ENCODE peak calls at places on chromosomes 7 and 10, in five cellular contexts. I, B, A, K and U are unnamed samples.

GRCh38 chr10:118264838-118265470 is 77.2 kb downstream of the FAM204A start:
- DNase-seq in I (no peak), B (no peak), A (no peak), K (no peak), U (no peak)

GRCh38 chr7:43314379-43315158 is 202.1 kb downstream of the HECW1 start:
- DNase-seq in I (no peak), B (no peak), A (no peak), K (no peak), U (peak)

GRCh38 chr7:46245587-46246111 is 324.6 kb upstream of the IGFBP3 start:
- DNase-seq in I (no peak), B (no peak), A (no peak), K (no peak), U (no peak)

GRCh38 chr10:113051456-113051855 is 101.4 kb downstream of the TCF7L2 start:
- DNase-seq in I (no peak), B (no peak), A (no peak), K (no peak), U (no peak)

GRCh38 chr10:13340626-13341370 is 7.3 kb downstream of the SEPHS1 start:
- DNase-seq in I (no peak), B (no peak), A (no peak), K (peak), U (no peak)

GRCh38 chr7:100124301-100125229 is 2.2 kb upstream of the MBLAC1 start:
- DNase-seq in I (no peak), B (no peak), A (no peak), K (no peak), U (no peak)

GRCh38 chr7:133633055-133633454 is 380.2 kb downstream of the EXOC4 start:
- DNase-seq in I (no peak), B (no peak), A (no peak), K (no peak), U (no peak)

GRCh38 chr10:99809931-99810615 is 27.6 kb downstream of the ABCC2 start:
- DNase-seq in I (no peak), B (no peak), A (no peak), K (no peak), U (peak)

GRCh38 chr10:51895209-51895608 is 195.8 kb upstream of the CSTF2T start:
- DNase-seq in I (peak), B (peak), A (peak), K (no peak), U (no peak)

GRCh38 chr10:1309237-1309968 is 253.2 kb downstream of the WDR37 start:
- DNase-seq in I (no peak), B (no peak), A (no peak), K (no peak), U (no peak)

GRCh38 chr7:132548489-132549078 is 27.7 kb downstream of the PLXNA4 start:
- DNase-seq in I (no peak), B (no peak), A (no peak), K (no peak), U (no peak)

GRCh38 chr7:131111-132094 is 61.0 kb upstream of the FAM20C start:
- DNase-seq in I (no peak), B (no peak), A (peak), K (no peak), U (peak)

GRCh38 chr7:156065400-156065799 is 253.1 kb upstream of the SHH start:
- DNase-seq in I (no peak), B (no peak), A (no peak), K (no peak), U (no peak)

GRCh38 chr10:34994565-34995142 is 95.5 kb downstream of the CUL2 start:
- DNase-seq in I (no peak), B (peak), A (peak), K (peak), U (no peak)

GRCh38 chr10:963613-964012 is 24.6 kb upstream of the GTPBP4 start:
- DNase-seq in I (no peak), B (no peak), A (no peak), K (no peak), U (no peak)

GRCh38 chr7:65250216-65250615 is 123.4 kb upstream of the ZNF92 start:
- DNase-seq in I (no peak), B (no peak), A (no peak), K (no peak), U (no peak)

GRCh38 chr7:65251851-65252620 is 121.6 kb upstream of the ZNF92 start:
- DNase-seq in I (no peak), B (peak), A (peak), K (peak), U (peak)

GRCh38 chr7:65254061-65254460 is 119.6 kb upstream of the ZNF92 start:
- DNase-seq in I (no peak), B (no peak), A (no peak), K (no peak), U (no peak)

GRCh38 chr7:65247491-65247890 is 126.2 kb upstream of the ZNF92 start:
- DNase-seq in I (no peak), B (no peak), A (no peak), K (no peak), U (no peak)

DNA sequence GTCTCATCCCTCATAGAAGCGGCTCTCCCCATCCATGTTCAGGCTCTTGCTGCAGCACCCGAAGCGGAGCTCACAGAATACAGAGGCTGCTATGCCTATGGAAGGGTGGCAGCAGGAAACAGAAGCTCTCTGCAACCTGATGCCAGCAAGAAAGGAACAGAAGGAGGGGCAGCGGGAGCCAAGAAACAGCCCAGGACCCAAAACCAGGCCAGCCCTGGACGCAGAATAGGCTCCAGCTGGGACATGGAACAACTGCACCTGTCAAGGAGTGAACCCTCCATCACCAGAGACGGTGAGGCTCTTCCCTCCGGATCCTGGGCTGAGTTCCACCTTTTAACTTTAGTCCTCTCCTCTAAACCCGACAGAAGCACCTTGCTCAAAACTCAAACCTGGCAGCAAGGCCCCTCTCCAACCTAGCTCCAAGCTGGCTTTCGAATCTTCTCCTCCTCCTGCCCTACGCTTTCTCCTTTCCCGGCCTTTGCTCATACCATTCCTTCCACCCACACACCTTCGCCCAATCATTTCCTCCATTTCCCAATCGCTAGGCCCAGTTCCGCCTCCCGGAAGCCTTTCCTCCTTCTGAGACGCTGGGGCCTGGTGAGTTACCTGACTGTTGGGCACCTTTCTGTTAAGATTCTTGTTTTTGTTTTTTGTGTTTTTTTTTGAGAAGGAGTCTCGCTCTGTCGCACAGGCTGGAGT is 122.8 kb upstream of the ZNF92 start:
- DNase-seq in I (no peak), B (no peak), A (no peak), K (no peak), U (no peak)
- H3K4me3 ChIP-seq in I (no peak), B (no peak), A (no peak), K (no peak), U (no peak)

GRCh38 chr10:121049923-121050322 is 198.8 kb downstream of the WDR11 start:
- DNase-seq in I (no peak), B (no peak), A (no peak), K (no peak), U (no peak)
- TF ChIP-seq CTCF in I (no peak), B (no peak), A (no peak), K (no peak), U (no peak)

GRCh38 chr10:5095687-5096086 is 1.5 kb downstream of the AKR1C3 start:
- DNase-seq in I (no peak), B (no peak), A (no peak), K (no peak), U (no peak)
- H3K4me3 ChIP-seq in I (peak), B (no peak), A (no peak), K (no peak), U (peak)

DNA sequence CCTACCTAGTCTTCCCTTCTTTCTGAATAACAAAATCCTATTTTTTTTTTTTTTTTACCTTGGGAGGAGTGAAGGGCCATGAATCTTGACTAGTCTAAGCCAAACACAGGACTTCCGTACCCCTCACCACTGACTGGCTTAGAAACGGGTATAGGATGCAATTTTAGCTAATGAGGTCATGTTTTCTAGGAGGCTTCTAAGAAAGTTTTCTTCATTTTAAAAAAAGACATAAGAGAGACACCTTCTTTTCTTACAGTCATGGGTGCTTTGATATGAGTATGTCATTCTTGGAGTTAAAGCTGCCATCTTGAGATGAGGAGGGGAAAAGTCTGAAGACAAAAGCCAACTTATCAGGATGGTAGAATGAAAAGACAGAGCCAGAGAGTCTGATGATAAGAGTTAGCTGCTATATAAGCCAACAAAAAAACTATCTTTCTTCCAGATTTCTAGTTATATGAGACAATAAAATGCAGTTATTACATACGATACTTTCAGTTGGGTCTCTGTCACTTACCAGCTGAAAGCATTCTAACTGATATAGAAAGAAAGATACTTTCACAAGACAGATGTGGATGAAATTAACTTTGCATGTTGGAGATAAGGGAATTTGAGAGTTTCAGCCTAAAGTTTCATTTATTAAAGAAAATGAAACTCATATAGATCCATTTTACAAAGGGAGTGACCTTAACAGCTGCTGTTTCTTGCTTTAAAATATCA is 34.0 kb downstream of the ZNF438 start:
- DNase-seq in I (no peak), B (no peak), A (no peak), K (no peak), U (no peak)
- TF ChIP-seq CTCF in I (no peak), B (no peak), A (no peak), K (no peak), U (no peak)